ENCODE peak calls at places on chromosome 15, in five cellular contexts. D, N, O, R and A are unnamed samples.

GRCh38 chr15:51366911-51367310 is 25.5 kb downstream of the GLDN start:
- DNase-seq in R (peak), D (peak), N (no peak), O (peak), A (peak)

GRCh38 chr15:49044002-49044401 is 2.2 kb downstream of the SECISBP2L start:
- DNase-seq in O (peak), N (no peak), R (no peak), D (no peak), A (no peak)

GRCh38 chr15:70195171-70195807 is 97.6 kb upstream of the TLE3 start:
- DNase-seq in N (no peak), D (no peak), R (no peak), O (no peak), A (no peak)

GRCh38 chr15:57635300-57635944 is 43.7 kb downstream of the MYZAP start:
- DNase-seq in R (no peak), D (no peak), O (no peak), N (no peak), A (no peak)

GRCh38 chr15:91263632-91264477 is 163.8 kb downstream of the SV2B start:
- DNase-seq in N (no peak), O (peak), R (peak), D (peak), A (peak)

GRCh38 chr15:67839358-67839928 is 402 bp downstream of the RNU6-1 start:
- DNase-seq in O (peak), N (no peak), D (peak), R (peak), A (peak)

GRCh38 chr15:25767356-25768151 is 95.6 kb downstream of the ATP10A start:
- DNase-seq in R (no peak), D (no peak), N (no peak), O (no peak), A (no peak)

GRCh38 chr15:73564255-73564654 is 68.9 kb downstream of the NPTN start:
- DNase-seq in N (no peak), O (peak), R (peak), D (peak), A (peak)

GRCh38 chr15:46034755-46035154 is 399.9 kb downstream of the SQOR start:
- DNase-seq in D (peak), O (no peak), N (no peak), R (peak), A (no peak)

GRCh38 chr15:68553994-68554715 is 24.6 kb upstream of the CORO2B start:
- DNase-seq in R (peak), N (peak), D (peak), O (peak), A (peak)

GRCh38 chr15:70954733-70955132 is 62.1 kb downstream of the LRRC49 start:
- DNase-seq in N (no peak), R (no peak), O (no peak), D (no peak), A (no peak)

GRCh38 chr15:62847900-62848489 is 194.6 kb upstream of the TPM1 start:
- DNase-seq in D (peak), N (peak), R (peak), O (peak), A (peak)

GRCh38 chr15:67618312-67618711 is 75.8 kb downstream of the MAP2K5 start:
- DNase-seq in O (no peak), D (no peak), N (no peak), R (no peak), A (no peak)

GRCh38 chr15:69976366-69976994 is 121.2 kb downstream of the TLE3 start:
- DNase-seq in O (peak), N (peak), D (peak), R (peak), A (peak)

GRCh38 chr15:41116116-41116871 is at the start of gene INO80:
- DNase-seq in N (peak), D (peak), R (peak), O (peak), A (peak)

GRCh38 chr15:41997845-41998244 is 23.0 kb downstream of the PLA2G4E start:
- DNase-seq in N (no peak), R (no peak), O (no peak), D (no peak), A (no peak)

GRCh38 chr15:90049030-90049429 is 47.9 kb downstream of the ZNF710 start:
- DNase-seq in O (no peak), N (no peak), R (no peak), D (no peak), A (no peak)

GRCh38 chr15:101689901-101690300 is 34.4 kb downstream of the TARS3 start:
- DNase-seq in N (no peak), O (peak), R (peak), D (no peak), A (no peak)

GRCh38 chr15:63499611-63500010 is 4.8 kb upstream of the USP3 start:
- DNase-seq in N (no peak), D (no peak), O (no peak), R (no peak), A (no peak)

GRCh38 chr15:37733628-37734027 is 200.8 kb upstream of the TMCO5A start:
- DNase-seq in O (peak), D (no peak), R (no peak), N (no peak), A (peak)

GRCh38 chr15:35443376-35443775 is 102.6 kb downstream of the DPH6 start:
- DNase-seq in R (no peak), O (no peak), N (no peak), D (peak), A (no peak)

GRCh38 chr15:50257924-50258323 is 7.6 kb downstream of the HDC start:
- DNase-seq in N (no peak), R (peak), O (peak), D (no peak), A (peak)

GRCh38 chr15:68042156-68042854 is 11.8 kb upstream of the PIAS1 start:
- DNase-seq in O (no peak), R (no peak), D (no peak), N (peak), A (no peak)

GRCh38 chr15:100758554-100758953 is 121.1 kb upstream of the ALDH1A3 start:
- DNase-seq in R (no peak), O (no peak), D (no peak), N (no peak), A (no peak)

GRCh38 chr15:56919708-56920637 is 1.5 kb downstream of the TCF12 start:
- DNase-seq in N (peak), D (peak), O (peak), R (peak), A (peak)

GRCh38 chr15:73175382-73175781 is 123.1 kb downstream of the NEO1 start:
- DNase-seq in D (no peak), R (no peak), N (no peak), O (no peak), A (no peak)

GRCh38 chr15:63052961-63053698 is 10.6 kb downstream of the TPM1 start:
- DNase-seq in D (peak), O (peak), R (peak), N (no peak), A (peak)

GRCh38 chr15:70258369-70259029 is 160.8 kb upstream of the TLE3 start:
- DNase-seq in D (no peak), O (peak), N (peak), R (no peak), A (no peak)

GRCh38 chr15:45720183-45720582 is 85.4 kb downstream of the SQOR start:
- DNase-seq in N (no peak), O (no peak), R (no peak), D (no peak), A (no peak)

GRCh38 chr15:35115155-35115725 is 30.1 kb upstream of the NANOGP8 start:
- DNase-seq in N (no peak), O (peak), R (no peak), D (no peak), A (no peak)

GRCh38 chr15:93028632-93029612 is 60.1 kb downstream of the RGMA start:
- DNase-seq in D (peak), N (no peak), R (peak), O (peak), A (peak)

GRCh38 chr15:25062551-25063430 is 108.0 kb downstream of the SNRPN start:
- DNase-seq in N (no peak), O (no peak), D (no peak), R (no peak), A (no peak)

GRCh38 chr15:51888593-51889195 is 59.2 kb downstream of the TMOD3 start:
- DNase-seq in N (peak), O (peak), D (peak), R (peak), A (peak)

GRCh38 chr15:72785452-72786243 is 2.1 kb upstream of the ADPGK start:
- DNase-seq in N (peak), O (peak), D (peak), R (peak), A (no peak)

GRCh38 chr15:44207643-44208042 is 12.6 kb upstream of the FRMD5 start:
- DNase-seq in R (peak), N (no peak), D (peak), O (peak), A (peak)

GRCh38 chr15:88695046-88695445 is 56.2 kb downstream of the ISG20 start:
- DNase-seq in N (no peak), R (no peak), D (peak), O (no peak), A (no peak)

GRCh38 chr15:64909546-64909945 is 2.2 kb upstream of the ANKDD1A start:
- DNase-seq in R (no peak), O (no peak), N (no peak), D (no peak), A (no peak)

GRCh38 chr15:64905119-64905831 is 6.4 kb upstream of the ANKDD1A start:
- DNase-seq in N (peak), R (peak), D (peak), O (peak), A (peak)

GRCh38 chr15:64906402-64906801 is 5.3 kb upstream of the ANKDD1A start:
- DNase-seq in O (no peak), D (no peak), R (no peak), N (no peak), A (no peak)

GRCh38 chr15:64905941-64906340 is 5.8 kb upstream of the ANKDD1A start:
- DNase-seq in D (no peak), N (no peak), R (no peak), O (no peak), A (no peak)

GRCh38 chr15:64907991-64908390 is 3.7 kb upstream of the ANKDD1A start:
- DNase-seq in N (no peak), R (no peak), D (no peak), O (no peak), A (peak)
- H3K4me3 ChIP-seq in N (no peak), R (no peak), D (no peak), O (no peak), A (no peak)

GRCh38 chr15:78438595-78439285 is 724 bp downstream of the IREB2 start:
- DNase-seq in O (peak), R (peak), D (peak), N (peak), A (peak)
- TF ChIP-seq CTCF in O (peak), R (peak), D (peak), N (peak), A (peak)

DNA sequence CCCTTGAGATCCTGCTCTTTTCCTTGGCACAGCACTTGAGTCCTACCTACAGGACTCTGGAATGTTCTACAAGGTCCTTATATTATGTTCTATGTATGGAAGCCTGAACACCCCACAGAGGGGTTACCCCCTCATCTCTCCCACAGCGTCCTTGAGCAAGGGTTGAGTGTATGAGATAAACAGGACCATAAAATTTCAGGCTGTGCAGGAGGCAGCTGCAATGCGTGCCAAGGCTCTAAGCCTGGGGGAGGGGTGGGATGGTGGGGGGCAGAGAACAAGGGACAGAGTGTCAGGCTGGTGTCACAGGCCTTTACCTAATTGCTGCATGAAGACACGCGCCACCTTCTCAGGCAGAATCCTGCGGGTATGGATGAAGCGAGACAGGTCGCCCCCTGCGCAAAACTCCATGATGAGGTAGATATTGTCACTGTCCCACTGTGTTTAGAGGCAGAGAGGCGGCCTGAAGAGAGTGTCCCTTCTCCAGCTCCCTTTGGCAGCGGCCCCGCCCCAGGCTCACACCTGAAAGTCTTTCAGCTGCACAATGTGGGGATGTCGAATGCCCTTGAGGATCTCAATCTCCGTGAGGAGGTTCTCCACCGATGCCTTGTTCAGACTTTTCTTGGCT is 1.1 kb downstream of the ULK3 start:
- DNase-seq in O (no peak), R (no peak), N (no peak), D (no peak), A (no peak)
- H3K4me3 ChIP-seq in O (peak), R (peak), N (peak), D (peak), A (peak)

DNA sequence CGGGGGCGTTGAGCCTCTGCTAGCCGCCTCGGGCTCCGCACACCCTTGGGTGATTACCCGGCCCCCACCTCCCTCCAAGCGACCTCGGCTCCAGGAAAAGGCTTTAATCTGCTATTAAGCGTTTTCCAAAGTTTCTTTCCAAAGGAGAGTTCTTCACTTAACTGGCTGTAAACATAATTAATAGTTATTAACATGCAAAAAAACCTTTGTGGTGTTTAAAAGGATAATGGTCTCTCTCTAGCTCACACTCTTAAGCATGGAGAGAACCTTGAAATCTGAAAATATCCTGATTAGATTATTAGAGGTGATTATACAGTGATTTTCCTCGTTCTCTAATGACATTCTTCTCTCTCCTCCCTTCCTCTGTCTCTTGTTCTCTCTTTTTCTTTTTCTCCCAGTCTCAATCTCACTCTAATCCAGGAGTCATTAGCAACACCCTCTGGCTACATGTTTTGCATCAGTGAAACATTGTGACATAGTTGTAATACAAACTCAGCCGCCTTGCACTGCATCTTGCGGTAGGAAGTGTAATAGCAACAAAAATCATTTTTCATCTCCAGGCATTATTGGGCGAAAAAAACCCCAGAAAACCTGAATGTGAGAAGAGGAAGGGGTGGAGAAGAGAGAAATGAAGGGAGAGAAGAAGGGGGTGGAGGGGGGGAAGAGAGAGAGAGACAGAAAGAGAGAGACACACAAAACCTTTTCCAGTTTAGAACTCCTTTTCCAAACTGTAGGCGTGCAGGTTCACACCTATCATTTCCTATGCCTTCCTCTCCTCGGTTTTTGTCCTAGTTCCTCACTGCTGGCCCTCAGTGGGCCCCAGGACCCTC is 24.4 kb downstream of the NR2F2 start:
- DNase-seq in R (peak), O (peak), D (peak), N (no peak), A (peak)
- TF ChIP-seq CTCF in R (peak), O (peak), D (peak), N (no peak), A (peak)

GRCh38 chr15:31345606-31346366 is 19.2 kb downstream of the KLF13 start:
- DNase-seq in D (no peak), R (no peak), O (no peak), N (peak), A (no peak)
- H3K4me3 ChIP-seq in D (peak), R (no peak), O (no peak), N (peak), A (no peak)